ENCODE peak calls at places on chromosome 20, in ten cellular contexts. One of them, this sample, is unnamed.

GRCh38 chr20:31857861-31858835 is 12.2 kb downstream of the DUSP15 start:
- DNase-seq in HuH-7.5: no peak
- DNase-seq in GDM1: no peak
- DNase-seq in activated T-cell treated with anti-CD3 and anti-CD28 coated beads for 1 hour: no peak
- DNase-seq in ELR: no peak
- DNase-seq in right lobe of liver: no peak
- DNase-seq in caudate nucleus: no peak
- DNase-seq in fibroblast of lung: no peak
- DNase-seq in activated naive CD4-positive, alpha-beta T cell: no peak
- DNase-seq in neural progenitor cell: no peak
- DNase-seq in this sample: no peak

GRCh38 chr20:13638162-13638495 is 603 bp downstream of the TASP1 start:
- DNase-seq in ELR: no peak
- DNase-seq in right lobe of liver: no peak
- DNase-seq in activated T-cell treated with anti-CD3 and anti-CD28 coated beads for 1 hour: no peak
- DNase-seq in neural progenitor cell: peak
- DNase-seq in fibroblast of lung: no peak
- DNase-seq in caudate nucleus: no peak
- DNase-seq in GDM1: no peak
- DNase-seq in HuH-7.5: peak
- DNase-seq in activated naive CD4-positive, alpha-beta T cell: no peak
- DNase-seq in this sample: peak

GRCh38 chr20:41457173-41457857 is 90.7 kb upstream of the EMILIN3 start:
- DNase-seq in fibroblast of lung: no peak
- DNase-seq in right lobe of liver: no peak
- DNase-seq in GDM1: no peak
- DNase-seq in HuH-7.5: no peak
- DNase-seq in activated naive CD4-positive, alpha-beta T cell: no peak
- DNase-seq in neural progenitor cell: no peak
- DNase-seq in activated T-cell treated with anti-CD3 and anti-CD28 coated beads for 1 hour: no peak
- DNase-seq in caudate nucleus: no peak
- DNase-seq in ELR: no peak
- DNase-seq in this sample: no peak

GRCh38 chr20:48827880-48828733 is at the start of gene PREX1:
- DNase-seq in fibroblast of lung: peak
- DNase-seq in neural progenitor cell: peak
- DNase-seq in HuH-7.5: peak
- DNase-seq in GDM1: peak
- DNase-seq in activated naive CD4-positive, alpha-beta T cell: no peak
- DNase-seq in caudate nucleus: peak
- DNase-seq in right lobe of liver: peak
- DNase-seq in ELR: peak
- DNase-seq in activated T-cell treated with anti-CD3 and anti-CD28 coated beads for 1 hour: peak
- DNase-seq in this sample: peak

GRCh38 chr20:2330090-2330695 is 34.4 kb downstream of the TGM3 start:
- DNase-seq in neural progenitor cell: no peak
- DNase-seq in activated T-cell treated with anti-CD3 and anti-CD28 coated beads for 1 hour: no peak
- DNase-seq in fibroblast of lung: no peak
- DNase-seq in right lobe of liver: no peak
- DNase-seq in HuH-7.5: no peak
- DNase-seq in caudate nucleus: no peak
- DNase-seq in ELR: no peak
- DNase-seq in GDM1: no peak
- DNase-seq in activated naive CD4-positive, alpha-beta T cell: no peak
- DNase-seq in this sample: no peak

GRCh38 chr20:62366370-62367135 is 559 bp downstream of the LAMA5 start:
- DNase-seq in HuH-7.5: peak
- DNase-seq in fibroblast of lung: no peak
- DNase-seq in ELR: no peak
- DNase-seq in activated naive CD4-positive, alpha-beta T cell: no peak
- DNase-seq in neural progenitor cell: peak
- DNase-seq in activated T-cell treated with anti-CD3 and anti-CD28 coated beads for 1 hour: no peak
- DNase-seq in right lobe of liver: peak
- DNase-seq in GDM1: no peak
- DNase-seq in caudate nucleus: no peak
- DNase-seq in this sample: peak

GRCh38 chr20:10924628-10925266 is 250.9 kb upstream of the JAG1 start:
- DNase-seq in ELR: peak
- DNase-seq in right lobe of liver: no peak
- DNase-seq in fibroblast of lung: peak
- DNase-seq in GDM1: no peak
- DNase-seq in activated T-cell treated with anti-CD3 and anti-CD28 coated beads for 1 hour: no peak
- DNase-seq in caudate nucleus: no peak
- DNase-seq in HuH-7.5: no peak
- DNase-seq in activated naive CD4-positive, alpha-beta T cell: no peak
- DNase-seq in neural progenitor cell: no peak
- DNase-seq in this sample: no peak

GRCh38 chr20:2610941-2611720 is 41.3 kb upstream of the NOP56 start:
- DNase-seq in caudate nucleus: no peak
- DNase-seq in activated T-cell treated with anti-CD3 and anti-CD28 coated beads for 1 hour: no peak
- DNase-seq in neural progenitor cell: no peak
- DNase-seq in activated naive CD4-positive, alpha-beta T cell: no peak
- DNase-seq in GDM1: no peak
- DNase-seq in HuH-7.5: no peak
- DNase-seq in ELR: no peak
- DNase-seq in right lobe of liver: no peak
- DNase-seq in fibroblast of lung: no peak
- DNase-seq in this sample: no peak

GRCh38 chr20:63736893-63737689 is 627 bp downstream of the LIME1 start:
- DNase-seq in GDM1: no peak
- DNase-seq in neural progenitor cell: no peak
- DNase-seq in caudate nucleus: no peak
- DNase-seq in activated T-cell treated with anti-CD3 and anti-CD28 coated beads for 1 hour: peak
- DNase-seq in fibroblast of lung: no peak
- DNase-seq in ELR: no peak
- DNase-seq in HuH-7.5: peak
- DNase-seq in activated naive CD4-positive, alpha-beta T cell: no peak
- DNase-seq in right lobe of liver: peak
- DNase-seq in this sample: peak

GRCh38 chr20:63100926-63101699 is 94.3 kb upstream of the BHLHE23 start:
- DNase-seq in activated T-cell treated with anti-CD3 and anti-CD28 coated beads for 1 hour: no peak
- DNase-seq in GDM1: no peak
- DNase-seq in ELR: no peak
- DNase-seq in neural progenitor cell: no peak
- DNase-seq in HuH-7.5: no peak
- DNase-seq in right lobe of liver: peak
- DNase-seq in caudate nucleus: no peak
- DNase-seq in fibroblast of lung: no peak
- DNase-seq in activated naive CD4-positive, alpha-beta T cell: no peak
- DNase-seq in this sample: no peak

GRCh38 chr20:25341716-25342680 is 48.6 kb downstream of the ABHD12 start:
- DNase-seq in activated T-cell treated with anti-CD3 and anti-CD28 coated beads for 1 hour: no peak
- DNase-seq in fibroblast of lung: no peak
- DNase-seq in right lobe of liver: no peak
- DNase-seq in caudate nucleus: no peak
- DNase-seq in GDM1: no peak
- DNase-seq in HuH-7.5: no peak
- DNase-seq in activated naive CD4-positive, alpha-beta T cell: no peak
- DNase-seq in neural progenitor cell: no peak
- DNase-seq in ELR: peak
- DNase-seq in this sample: no peak

GRCh38 chr20:38304845-38305447 is 990 bp downstream of the BPI start:
- DNase-seq in caudate nucleus: no peak
- DNase-seq in neural progenitor cell: peak
- DNase-seq in right lobe of liver: peak
- DNase-seq in GDM1: peak
- DNase-seq in HuH-7.5: peak
- DNase-seq in ELR: peak
- DNase-seq in activated T-cell treated with anti-CD3 and anti-CD28 coated beads for 1 hour: no peak
- DNase-seq in fibroblast of lung: peak
- DNase-seq in activated naive CD4-positive, alpha-beta T cell: no peak
- DNase-seq in this sample: peak

GRCh38 chr20:54126809-54127655 is 46.8 kb downstream of the CYP24A1 start:
- DNase-seq in right lobe of liver: no peak
- DNase-seq in caudate nucleus: no peak
- DNase-seq in GDM1: no peak
- DNase-seq in neural progenitor cell: no peak
- DNase-seq in ELR: no peak
- DNase-seq in fibroblast of lung: no peak
- DNase-seq in activated T-cell treated with anti-CD3 and anti-CD28 coated beads for 1 hour: no peak
- DNase-seq in activated naive CD4-positive, alpha-beta T cell: no peak
- DNase-seq in HuH-7.5: no peak
- DNase-seq in this sample: no peak

GRCh38 chr20:25867776-25868649 is 171.4 kb upstream of the ZNF337 start:
- DNase-seq in right lobe of liver: peak
- DNase-seq in fibroblast of lung: peak
- DNase-seq in GDM1: no peak
- DNase-seq in activated naive CD4-positive, alpha-beta T cell: peak
- DNase-seq in activated T-cell treated with anti-CD3 and anti-CD28 coated beads for 1 hour: peak
- DNase-seq in neural progenitor cell: peak
- DNase-seq in HuH-7.5: no peak
- DNase-seq in ELR: peak
- DNase-seq in caudate nucleus: peak
- DNase-seq in this sample: peak

GRCh38 chr20:57570145-57570850 is 9.4 kb downstream of the PCK1 start:
- DNase-seq in activated naive CD4-positive, alpha-beta T cell: no peak
- DNase-seq in GDM1: no peak
- DNase-seq in caudate nucleus: no peak
- DNase-seq in HuH-7.5: no peak
- DNase-seq in neural progenitor cell: no peak
- DNase-seq in activated T-cell treated with anti-CD3 and anti-CD28 coated beads for 1 hour: no peak
- DNase-seq in right lobe of liver: no peak
- DNase-seq in ELR: no peak
- DNase-seq in fibroblast of lung: no peak
- DNase-seq in this sample: no peak

GRCh38 chr20:5077761-5078387 is 41.9 kb downstream of the PCNA start:
- DNase-seq in activated T-cell treated with anti-CD3 and anti-CD28 coated beads for 1 hour: no peak
- DNase-seq in ELR: no peak
- DNase-seq in activated naive CD4-positive, alpha-beta T cell: no peak
- DNase-seq in caudate nucleus: no peak
- DNase-seq in neural progenitor cell: no peak
- DNase-seq in fibroblast of lung: no peak
- DNase-seq in GDM1: no peak
- DNase-seq in HuH-7.5: no peak
- DNase-seq in right lobe of liver: no peak
- DNase-seq in this sample: no peak

GRCh38 chr20:24718277-24718676 is 230.8 kb upstream of the CST7 start:
- DNase-seq in GDM1: no peak
- DNase-seq in activated T-cell treated with anti-CD3 and anti-CD28 coated beads for 1 hour: no peak
- DNase-seq in neural progenitor cell: no peak
- DNase-seq in caudate nucleus: no peak
- DNase-seq in right lobe of liver: no peak
- DNase-seq in fibroblast of lung: no peak
- DNase-seq in HuH-7.5: no peak
- DNase-seq in activated naive CD4-positive, alpha-beta T cell: no peak
- DNase-seq in ELR: no peak
- DNase-seq in this sample: no peak

GRCh38 chr20:43681991-43682410 is 15.1 kb downstream of the MYBL2 start:
- DNase-seq in neural progenitor cell: no peak
- DNase-seq in right lobe of liver: no peak
- DNase-seq in activated T-cell treated with anti-CD3 and anti-CD28 coated beads for 1 hour: no peak
- DNase-seq in caudate nucleus: no peak
- DNase-seq in ELR: no peak
- DNase-seq in activated naive CD4-positive, alpha-beta T cell: no peak
- DNase-seq in HuH-7.5: no peak
- DNase-seq in GDM1: no peak
- DNase-seq in fibroblast of lung: no peak
- DNase-seq in this sample: no peak

GRCh38 chr20:17233621-17234020 is 6.8 kb downstream of the PCSK2 start:
- DNase-seq in neural progenitor cell: no peak
- DNase-seq in activated naive CD4-positive, alpha-beta T cell: no peak
- DNase-seq in GDM1: no peak
- DNase-seq in right lobe of liver: no peak
- DNase-seq in fibroblast of lung: no peak
- DNase-seq in caudate nucleus: no peak
- DNase-seq in activated T-cell treated with anti-CD3 and anti-CD28 coated beads for 1 hour: no peak
- DNase-seq in ELR: no peak
- DNase-seq in HuH-7.5: no peak
- DNase-seq in this sample: no peak

GRCh38 chr20:19502169-19502568 is 255.9 kb upstream of the RIN2 start:
- DNase-seq in right lobe of liver: no peak
- DNase-seq in HuH-7.5: no peak
- DNase-seq in activated naive CD4-positive, alpha-beta T cell: no peak
- DNase-seq in caudate nucleus: no peak
- DNase-seq in activated T-cell treated with anti-CD3 and anti-CD28 coated beads for 1 hour: no peak
- DNase-seq in GDM1: no peak
- DNase-seq in neural progenitor cell: no peak
- DNase-seq in ELR: no peak
- DNase-seq in fibroblast of lung: no peak
- DNase-seq in this sample: no peak

GRCh38 chr20:14861028-14861699 is 523.8 kb upstream of the FLRT3 start:
- DNase-seq in activated naive CD4-positive, alpha-beta T cell: no peak
- DNase-seq in caudate nucleus: no peak
- DNase-seq in neural progenitor cell: peak
- DNase-seq in ELR: no peak
- DNase-seq in activated T-cell treated with anti-CD3 and anti-CD28 coated beads for 1 hour: no peak
- DNase-seq in right lobe of liver: no peak
- DNase-seq in fibroblast of lung: no peak
- DNase-seq in HuH-7.5: no peak
- DNase-seq in GDM1: no peak
- DNase-seq in this sample: no peak

GRCh38 chr20:20606046-20606445 is 106.4 kb downstream of the RALGAPA2 start:
- DNase-seq in caudate nucleus: no peak
- DNase-seq in right lobe of liver: no peak
- DNase-seq in activated T-cell treated with anti-CD3 and anti-CD28 coated beads for 1 hour: no peak
- DNase-seq in activated naive CD4-positive, alpha-beta T cell: no peak
- DNase-seq in HuH-7.5: no peak
- DNase-seq in neural progenitor cell: no peak
- DNase-seq in fibroblast of lung: no peak
- DNase-seq in GDM1: peak
- DNase-seq in ELR: no peak
- DNase-seq in this sample: no peak

GRCh38 chr20:45098096-45098773 is 2.7 kb downstream of the KCNS1 start:
- DNase-seq in HuH-7.5: no peak
- DNase-seq in neural progenitor cell: peak
- DNase-seq in caudate nucleus: peak
- DNase-seq in activated naive CD4-positive, alpha-beta T cell: no peak
- DNase-seq in right lobe of liver: peak
- DNase-seq in fibroblast of lung: peak
- DNase-seq in activated T-cell treated with anti-CD3 and anti-CD28 coated beads for 1 hour: no peak
- DNase-seq in GDM1: no peak
- DNase-seq in ELR: no peak
- DNase-seq in this sample: peak

GRCh38 chr20:48597521-48598302 is 230.1 kb downstream of the PREX1 start:
- DNase-seq in activated T-cell treated with anti-CD3 and anti-CD28 coated beads for 1 hour: no peak
- DNase-seq in activated naive CD4-positive, alpha-beta T cell: no peak
- DNase-seq in caudate nucleus: no peak
- DNase-seq in fibroblast of lung: no peak
- DNase-seq in ELR: no peak
- DNase-seq in GDM1: no peak
- DNase-seq in HuH-7.5: peak
- DNase-seq in right lobe of liver: no peak
- DNase-seq in neural progenitor cell: no peak
- DNase-seq in this sample: no peak

GRCh38 chr20:46057856-46058655 is 29.0 kb downstream of the SLC12A5 start:
- DNase-seq in neural progenitor cell: peak
- DNase-seq in caudate nucleus: peak
- DNase-seq in HuH-7.5: no peak
- DNase-seq in activated T-cell treated with anti-CD3 and anti-CD28 coated beads for 1 hour: no peak
- DNase-seq in activated naive CD4-positive, alpha-beta T cell: no peak
- DNase-seq in ELR: peak
- DNase-seq in right lobe of liver: peak
- DNase-seq in fibroblast of lung: peak
- DNase-seq in GDM1: no peak
- DNase-seq in this sample: peak

GRCh38 chr20:50802289-50802688 is 7.4 kb downstream of the BCAS4 start:
- DNase-seq in caudate nucleus: no peak
- DNase-seq in neural progenitor cell: no peak
- DNase-seq in fibroblast of lung: no peak
- DNase-seq in activated naive CD4-positive, alpha-beta T cell: no peak
- DNase-seq in HuH-7.5: no peak
- DNase-seq in GDM1: no peak
- DNase-seq in right lobe of liver: no peak
- DNase-seq in activated T-cell treated with anti-CD3 and anti-CD28 coated beads for 1 hour: no peak
- DNase-seq in ELR: no peak
- DNase-seq in this sample: no peak